ENCODE peak calls at places on chromosomes 1 and 21, in eight cellular contexts. I is body of pancreas, Q is cardiac muscle cell, H is IMR-90, W is progenitor cell of endocrine pancreas, P is mucosa of descending colon, N is kidney epithelial cell, J is GM20000. V is an unnamed sample.

GRCh38 chr1:189211742-189212141 is 1265.9 kb downstream of the BRINP3 start:
- DNase-seq in W (no peak), I (no peak), N (no peak), H (peak; percentile 69), P (no peak), J (no peak), Q (no peak), V (no peak)

GRCh38 chr1:223077434-223077833 is 65.6 kb downstream of the TLR5 start:
- DNase-seq in I (no peak), H (no peak), N (no peak), Q (no peak), J (no peak), P (no peak), W (no peak), V (no peak)

GRCh38 chr1:204453141-204453772 is 41.3 kb downstream of the PIK3C2B start:
- DNase-seq in I (no peak), H (no peak), Q (no peak), P (no peak), J (peak; percentile 81), W (no peak), N (no peak), V (no peak)

GRCh38 chr1:58976294-58976693 is 192.4 kb upstream of the JUN start:
- DNase-seq in J (no peak), W (no peak), N (no peak), P (no peak), I (peak; percentile 89), H (no peak), Q (no peak), V (no peak)

GRCh38 chr1:165841582-165842362 is 14.4 kb downstream of the UCK2 start:
- DNase-seq in H (peak; percentile 75), I (no peak), Q (peak; percentile 31), N (no peak), P (no peak), J (no peak), W (no peak), V (no peak)

GRCh38 chr1:38929476-38929875 is 12.2 kb downstream of the RHBDL2 start:
- DNase-seq in J (no peak), I (peak; percentile 5), N (no peak), H (no peak), Q (no peak), W (no peak), P (no peak), V (no peak)

GRCh38 chr21:17667256-17667655 is 54.6 kb upstream of the BTG3 start:
- DNase-seq in J (no peak), P (no peak), N (no peak), W (no peak), H (no peak), I (no peak), Q (no peak), V (no peak)

GRCh38 chr1:239125027-239125426 is 261.3 kb upstream of the CHRM3 start:
- DNase-seq in P (no peak), Q (peak; percentile 2), N (no peak), I (no peak), J (no peak), W (no peak), H (no peak), V (no peak)

GRCh38 chr21:44930543-44930981 is 9.3 kb upstream of the SLX9 start:
- DNase-seq in W (no peak), J (peak; percentile 55), H (no peak), P (peak; percentile 87), I (no peak), N (no peak), Q (peak; percentile 23), V (no peak)

GRCh38 chr1:36669297-36669696 is 186.6 kb upstream of the CSF3R start:
- DNase-seq in N (no peak), P (no peak), H (no peak), I (no peak), W (no peak), Q (no peak), J (no peak), V (no peak)

GRCh38 chr1:183635112-183635605 is 424 bp downstream of the ARPC5 start:
- DNase-seq in H (no peak), P (peak; percentile 79), J (no peak), Q (peak; percentile 50), I (peak; percentile 30), N (no peak), W (peak; percentile 36), V (peak; percentile 48)

GRCh38 chr1:173708787-173709186 is 6.0 kb upstream of the KLHL20 start:
- DNase-seq in W (no peak), Q (no peak), I (no peak), P (no peak), H (no peak), J (no peak), N (no peak), V (no peak)

GRCh38 chr1:18118078-18118477 is 10.5 kb downstream of the IGSF21 start:
- DNase-seq in I (peak; percentile 20), W (no peak), Q (no peak), J (no peak), H (no peak), P (no peak), N (no peak), V (no peak)

GRCh38 chr1:97907886-97908285 is 12.9 kb downstream of the DPYD start:
- DNase-seq in P (no peak), Q (peak; percentile 64), W (no peak), N (no peak), H (no peak), I (peak; percentile 9), J (no peak), V (no peak)

GRCh38 chr1:226945106-226945857 is 5.2 kb downstream of the COQ8A start:
- DNase-seq in H (no peak), J (no peak), I (peak; percentile 98), Q (no peak), P (peak; percentile 87), N (no peak), W (no peak), V (peak; percentile 56)

GRCh38 chr1:65469126-65469888 is 48.8 kb downstream of the LEPR start:
- DNase-seq in I (no peak), H (peak; percentile 34), Q (peak; percentile 10), N (no peak), W (no peak), P (no peak), J (no peak), V (no peak)

GRCh38 chr1:62022348-62022747 is 172.3 kb upstream of the L1TD1 start:
- DNase-seq in J (no peak), P (no peak), W (no peak), H (no peak), Q (no peak), I (no peak), N (no peak), V (no peak)

GRCh38 chr1:155125946-155126493 is 1.7 kb upstream of the EFNA1 start:
- DNase-seq in H (no peak), I (peak; percentile 72), J (no peak), W (no peak), Q (peak; percentile 76), N (no peak), P (peak; percentile 95), V (peak; percentile 52)

GRCh38 chr1:211642870-211643269 is 32.6 kb downstream of the NEK2 start:
- DNase-seq in W (no peak), P (no peak), H (no peak), N (no peak), Q (no peak), I (no peak), J (no peak), V (no peak)

GRCh38 chr1:32709075-32709474 is 6.5 kb upstream of the SYNC start:
- DNase-seq in J (no peak), H (no peak), I (no peak), N (no peak), Q (no peak), P (no peak), W (no peak), V (no peak)

GRCh38 chr1:43269627-43270375 is at the start of gene TMEM125:
- DNase-seq in W (no peak), J (peak; percentile 10), Q (no peak), P (peak; percentile 78), I (peak; percentile 29), N (no peak), H (no peak), V (no peak)

GRCh38 chr21:36321325-36322082 is 1.5 kb downstream of the MORC3 start:
- DNase-seq in W (no peak), I (peak; percentile 34), Q (peak; percentile 18), H (peak; percentile 35), P (no peak), N (no peak), J (no peak), V (no peak)

GRCh38 chr21:36323032-36323431 is 3.0 kb downstream of the MORC3 start:
- DNase-seq in Q (no peak), P (no peak), W (no peak), I (no peak), J (no peak), N (no peak), H (peak; percentile 20), V (no peak)

GRCh38 chr21:36319767-36320420 is at the start of gene MORC3:
- DNase-seq in Q (peak; percentile 100), W (peak; percentile 97), P (peak; percentile 98), H (peak; percentile 99), I (peak; percentile 98), J (peak; percentile 97), N (peak; percentile 92), V (peak; percentile 95)

GRCh38 chr21:36320421-36321324 is 676 bp downstream of the MORC3 start:
- DNase-seq in N (no peak), Q (peak; percentile 73), P (peak; percentile 85), W (peak; percentile 56), I (peak; percentile 66), H (peak; percentile 73), J (peak; percentile 79), V (peak; percentile 59)

DNA sequence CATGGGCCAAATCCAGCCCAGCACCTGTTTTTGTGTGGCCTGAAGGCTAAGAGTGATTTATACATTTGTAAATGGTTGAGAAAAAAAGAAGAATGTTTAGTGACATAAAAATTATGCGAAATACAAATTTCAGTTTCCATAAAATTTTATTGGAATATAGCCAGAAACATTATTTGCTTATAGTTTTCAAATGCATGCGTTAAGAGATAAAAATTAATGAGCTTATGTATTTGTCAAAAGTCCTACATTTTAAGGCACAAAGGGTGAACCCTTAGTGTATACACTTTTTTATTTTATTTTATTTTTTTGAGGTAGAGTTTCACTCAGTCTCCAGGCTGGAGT is 2.1 kb downstream of the MORC3 start:
- DNase-seq in H (no peak), N (no peak), I (no peak), P (no peak), Q (no peak), W (no peak), J (no peak), V (no peak)
- TF ChIP-seq CTCF in H (no peak), N (no peak), I (no peak), P (no peak), Q (no peak), W (no peak), J (no peak), V (no peak)

GRCh38 chr1:222010306-222010705 is 268.4 kb upstream of the DUSP10 start:
- DNase-seq in H (no peak), P (no peak), I (no peak), J (no peak), N (no peak), W (no peak), Q (no peak), V (no peak)
- TF ChIP-seq CTCF in H (no peak), P (no peak), I (no peak), J (no peak), N (no peak), W (no peak), Q (no peak), V (no peak)

GRCh38 chr1:2350486-2350885 is 40.9 kb downstream of the MORN1 start:
- DNase-seq in J (no peak), P (peak; percentile 30), I (no peak), H (no peak), W (no peak), Q (no peak), N (no peak), V (no peak)
- TF ChIP-seq CTCF in J (no peak), P (no peak), I (no peak), H (no peak), W (no peak), Q (no peak), N (no peak), V (no peak)

GRCh38 chr1:175620380-175620779 is 123.0 kb downstream of the TNR start:
- DNase-seq in Q (no peak), I (no peak), P (no peak), W (no peak), H (no peak), J (no peak), N (no peak), V (no peak)
- TF ChIP-seq CTCF in Q (no peak), I (no peak), P (no peak), W (no peak), H (no peak), J (no peak), N (no peak), V (no peak)

V was measured in Calu3.